ENCODE peak calls at places on chromosomes 2 and 18, in five cellular contexts. One of them, this sample, is unnamed.

GRCh38 chr2:96887419-96888081 is 17.7 kb upstream of the SEMA4C start:
- DNase-seq in retina: no peak
- DNase-seq in stimulated activated CD8-positive, alpha-beta memory T cell treated with anti-CD3 and anti-CD28 coated beads, Interleukin-7, amount 100 ng/mL, for 24 hours: no peak
- DNase-seq in naive B cell: no peak
- DNase-seq in activated CD4-positive, alpha-beta memory T cell treated with anti-CD3 and anti-CD28 coated beads, Interleukin-2, amount 10 ng/mL, durations not matched to agents 7 days and 5 days: no peak
- DNase-seq in this sample: no peak

GRCh38 chr18:34738173-34738894 is 28.2 kb downstream of the DTNA start:
- DNase-seq in activated CD4-positive, alpha-beta memory T cell treated with anti-CD3 and anti-CD28 coated beads, Interleukin-2, amount 10 ng/mL, durations not matched to agents 7 days and 5 days: no peak
- DNase-seq in stimulated activated CD8-positive, alpha-beta memory T cell treated with anti-CD3 and anti-CD28 coated beads, Interleukin-7, amount 100 ng/mL, for 24 hours: no peak
- DNase-seq in retina: peak; percentile 38
- DNase-seq in naive B cell: no peak
- DNase-seq in this sample: no peak

GRCh38 chr2:72887032-72887835 is at the start of gene SPR:
- DNase-seq in stimulated activated CD8-positive, alpha-beta memory T cell treated with anti-CD3 and anti-CD28 coated beads, Interleukin-7, amount 100 ng/mL, for 24 hours: no peak
- DNase-seq in activated CD4-positive, alpha-beta memory T cell treated with anti-CD3 and anti-CD28 coated beads, Interleukin-2, amount 10 ng/mL, durations not matched to agents 7 days and 5 days: peak; percentile 69
- DNase-seq in retina: peak; percentile 89
- DNase-seq in naive B cell: peak; percentile 35
- DNase-seq in this sample: no peak

GRCh38 chr2:37627715-37628114 is 43.7 kb downstream of the CDC42EP3 start:
- DNase-seq in stimulated activated CD8-positive, alpha-beta memory T cell treated with anti-CD3 and anti-CD28 coated beads, Interleukin-7, amount 100 ng/mL, for 24 hours: no peak
- DNase-seq in naive B cell: no peak
- DNase-seq in activated CD4-positive, alpha-beta memory T cell treated with anti-CD3 and anti-CD28 coated beads, Interleukin-2, amount 10 ng/mL, durations not matched to agents 7 days and 5 days: no peak
- DNase-seq in retina: no peak
- DNase-seq in this sample: no peak

GRCh38 chr2:227188292-227188691 is 23.9 kb downstream of the COL4A3 start:
- DNase-seq in activated CD4-positive, alpha-beta memory T cell treated with anti-CD3 and anti-CD28 coated beads, Interleukin-2, amount 10 ng/mL, durations not matched to agents 7 days and 5 days: no peak
- DNase-seq in retina: no peak
- DNase-seq in naive B cell: no peak
- DNase-seq in stimulated activated CD8-positive, alpha-beta memory T cell treated with anti-CD3 and anti-CD28 coated beads, Interleukin-7, amount 100 ng/mL, for 24 hours: no peak
- DNase-seq in this sample: no peak

GRCh38 chr18:35438480-35439234 is 59.1 kb downstream of the INO80C start:
- DNase-seq in activated CD4-positive, alpha-beta memory T cell treated with anti-CD3 and anti-CD28 coated beads, Interleukin-2, amount 10 ng/mL, durations not matched to agents 7 days and 5 days: no peak
- DNase-seq in naive B cell: no peak
- DNase-seq in retina: no peak
- DNase-seq in stimulated activated CD8-positive, alpha-beta memory T cell treated with anti-CD3 and anti-CD28 coated beads, Interleukin-7, amount 100 ng/mL, for 24 hours: no peak
- DNase-seq in this sample: no peak

GRCh38 chr2:223865124-223865523 is 27.7 kb upstream of the AP1S3 start:
- DNase-seq in retina: no peak
- DNase-seq in naive B cell: no peak
- DNase-seq in stimulated activated CD8-positive, alpha-beta memory T cell treated with anti-CD3 and anti-CD28 coated beads, Interleukin-7, amount 100 ng/mL, for 24 hours: no peak
- DNase-seq in activated CD4-positive, alpha-beta memory T cell treated with anti-CD3 and anti-CD28 coated beads, Interleukin-2, amount 10 ng/mL, durations not matched to agents 7 days and 5 days: peak; percentile 53
- DNase-seq in this sample: no peak

GRCh38 chr2:127622561-127623387 is 23.2 kb upstream of the GPR17 start:
- DNase-seq in naive B cell: no peak
- DNase-seq in activated CD4-positive, alpha-beta memory T cell treated with anti-CD3 and anti-CD28 coated beads, Interleukin-2, amount 10 ng/mL, durations not matched to agents 7 days and 5 days: no peak
- DNase-seq in retina: no peak
- DNase-seq in stimulated activated CD8-positive, alpha-beta memory T cell treated with anti-CD3 and anti-CD28 coated beads, Interleukin-7, amount 100 ng/mL, for 24 hours: no peak
- DNase-seq in this sample: no peak

GRCh38 chr18:58069104-58069503 is 25.1 kb downstream of the NEDD4L start:
- DNase-seq in activated CD4-positive, alpha-beta memory T cell treated with anti-CD3 and anti-CD28 coated beads, Interleukin-2, amount 10 ng/mL, durations not matched to agents 7 days and 5 days: no peak
- DNase-seq in naive B cell: no peak
- DNase-seq in stimulated activated CD8-positive, alpha-beta memory T cell treated with anti-CD3 and anti-CD28 coated beads, Interleukin-7, amount 100 ng/mL, for 24 hours: no peak
- DNase-seq in retina: no peak
- DNase-seq in this sample: no peak

GRCh38 chr2:229719926-229720652 is 5.7 kb upstream of the DNER start:
- DNase-seq in activated CD4-positive, alpha-beta memory T cell treated with anti-CD3 and anti-CD28 coated beads, Interleukin-2, amount 10 ng/mL, durations not matched to agents 7 days and 5 days: no peak
- DNase-seq in retina: no peak
- DNase-seq in naive B cell: no peak
- DNase-seq in stimulated activated CD8-positive, alpha-beta memory T cell treated with anti-CD3 and anti-CD28 coated beads, Interleukin-7, amount 100 ng/mL, for 24 hours: no peak
- DNase-seq in this sample: no peak

GRCh38 chr2:186755066-186755465 is 61.2 kb downstream of the FAM171B start:
- DNase-seq in retina: no peak
- DNase-seq in naive B cell: no peak
- DNase-seq in activated CD4-positive, alpha-beta memory T cell treated with anti-CD3 and anti-CD28 coated beads, Interleukin-2, amount 10 ng/mL, durations not matched to agents 7 days and 5 days: no peak
- DNase-seq in stimulated activated CD8-positive, alpha-beta memory T cell treated with anti-CD3 and anti-CD28 coated beads, Interleukin-7, amount 100 ng/mL, for 24 hours: no peak
- DNase-seq in this sample: no peak

GRCh38 chr2:231300722-231301076 is 94.8 kb upstream of the B3GNT7 start:
- DNase-seq in activated CD4-positive, alpha-beta memory T cell treated with anti-CD3 and anti-CD28 coated beads, Interleukin-2, amount 10 ng/mL, durations not matched to agents 7 days and 5 days: no peak
- DNase-seq in stimulated activated CD8-positive, alpha-beta memory T cell treated with anti-CD3 and anti-CD28 coated beads, Interleukin-7, amount 100 ng/mL, for 24 hours: no peak
- DNase-seq in retina: no peak
- DNase-seq in naive B cell: no peak
- DNase-seq in this sample: no peak

GRCh38 chr18:5146093-5146492 is 51.0 kb downstream of the AKAIN1 start:
- DNase-seq in retina: no peak
- DNase-seq in stimulated activated CD8-positive, alpha-beta memory T cell treated with anti-CD3 and anti-CD28 coated beads, Interleukin-7, amount 100 ng/mL, for 24 hours: no peak
- DNase-seq in naive B cell: no peak
- DNase-seq in activated CD4-positive, alpha-beta memory T cell treated with anti-CD3 and anti-CD28 coated beads, Interleukin-2, amount 10 ng/mL, durations not matched to agents 7 days and 5 days: no peak
- DNase-seq in this sample: no peak

GRCh38 chr18:47997338-47997780 is 66.9 kb upstream of the SMAD2 start:
- DNase-seq in stimulated activated CD8-positive, alpha-beta memory T cell treated with anti-CD3 and anti-CD28 coated beads, Interleukin-7, amount 100 ng/mL, for 24 hours: no peak
- DNase-seq in retina: peak; percentile 60
- DNase-seq in naive B cell: no peak
- DNase-seq in activated CD4-positive, alpha-beta memory T cell treated with anti-CD3 and anti-CD28 coated beads, Interleukin-2, amount 10 ng/mL, durations not matched to agents 7 days and 5 days: peak; percentile 50
- DNase-seq in this sample: no peak

GRCh38 chr2:18750662-18751554 is 161.5 kb upstream of the NT5C1B start:
- DNase-seq in naive B cell: no peak
- DNase-seq in activated CD4-positive, alpha-beta memory T cell treated with anti-CD3 and anti-CD28 coated beads, Interleukin-2, amount 10 ng/mL, durations not matched to agents 7 days and 5 days: no peak
- DNase-seq in retina: no peak
- DNase-seq in stimulated activated CD8-positive, alpha-beta memory T cell treated with anti-CD3 and anti-CD28 coated beads, Interleukin-7, amount 100 ng/mL, for 24 hours: no peak
- DNase-seq in this sample: no peak

GRCh38 chr2:239927424-239927981 is 97.6 kb downstream of the NDUFA10 start:
- DNase-seq in activated CD4-positive, alpha-beta memory T cell treated with anti-CD3 and anti-CD28 coated beads, Interleukin-2, amount 10 ng/mL, durations not matched to agents 7 days and 5 days: peak; percentile 82
- DNase-seq in stimulated activated CD8-positive, alpha-beta memory T cell treated with anti-CD3 and anti-CD28 coated beads, Interleukin-7, amount 100 ng/mL, for 24 hours: peak; percentile 55
- DNase-seq in naive B cell: no peak
- DNase-seq in retina: no peak
- DNase-seq in this sample: no peak

GRCh38 chr2:4884117-4884571 is 808.0 kb upstream of the SOX11 start:
- DNase-seq in retina: no peak
- DNase-seq in activated CD4-positive, alpha-beta memory T cell treated with anti-CD3 and anti-CD28 coated beads, Interleukin-2, amount 10 ng/mL, durations not matched to agents 7 days and 5 days: no peak
- DNase-seq in stimulated activated CD8-positive, alpha-beta memory T cell treated with anti-CD3 and anti-CD28 coated beads, Interleukin-7, amount 100 ng/mL, for 24 hours: no peak
- DNase-seq in naive B cell: no peak
- DNase-seq in this sample: no peak

This sample was measured in NCI-H1048.